ENCODE peak calls at places on chromosomes 13 and 19, in four cellular contexts. G, U, H and A are unnamed samples.

GRCh38 chr19:41223431-41224234 is 4.6 kb downstream of the AXL start:
- DNase-seq in G (no peak), U (no peak), H (peak), A (peak)

GRCh38 chr13:48645845-48646244 is 7.9 kb upstream of the CYSLTR2 start:
- DNase-seq in G (no peak), U (no peak), H (no peak), A (no peak)

GRCh38 chr19:35024095-35024494 is 6.2 kb upstream of the SCN1B start:
- DNase-seq in G (no peak), U (no peak), H (no peak), A (no peak)

GRCh38 chr19:4738734-4739133 is 15.1 kb upstream of the DPP9 start:
- DNase-seq in G (no peak), U (no peak), H (peak), A (no peak)

GRCh38 chr19:46616631-46617322 is 8.1 kb downstream of the PTGIR start:
- DNase-seq in G (peak), U (no peak), H (peak), A (peak)

GRCh38 chr19:5480427-5480836 is 25.2 kb downstream of the ZNRF4 start:
- DNase-seq in G (no peak), U (no peak), H (peak), A (peak)

GRCh38 chr13:29100739-29101138 is 280.6 kb downstream of the MTUS2 start:
- DNase-seq in G (no peak), U (no peak), H (no peak), A (no peak)

GRCh38 chr13:48769107-48769704 is 115.5 kb downstream of the CYSLTR2 start:
- DNase-seq in G (no peak), U (peak), H (peak), A (peak)

GRCh38 chr19:23410155-23410554 is 14.9 kb upstream of the ZNF91 start:
- DNase-seq in G (no peak), U (no peak), H (no peak), A (no peak)

GRCh38 chr19:5308471-5309437 is 31.9 kb downstream of the PTPRS start:
- DNase-seq in G (no peak), U (no peak), H (no peak), A (peak)

GRCh38 chr13:97344250-97345175 is 89.5 kb upstream of the RAP2A start:
- DNase-seq in G (no peak), U (no peak), H (peak), A (peak)

GRCh38 chr13:99085139-99085845 is 107.4 kb upstream of the DOCK9 start:
- DNase-seq in G (no peak), U (no peak), H (no peak), A (peak)

GRCh38 chr13:51249254-51249653 is 27.1 kb downstream of the FAM124A start:
- DNase-seq in G (no peak), U (no peak), H (peak), A (peak)

GRCh38 chr19:13873776-13874515 is 3.0 kb upstream of the NANOS3 start:
- DNase-seq in G (no peak), U (no peak), H (no peak), A (no peak)

GRCh38 chr19:17716309-17716929 is 2.9 kb upstream of the MAP1S start:
- DNase-seq in G (no peak), U (no peak), H (no peak), A (no peak)

GRCh38 chr19:17326595-17326966 is 8.1 kb downstream of the ANO8 start:
- DNase-seq in G (no peak), U (no peak), H (no peak), A (peak)

GRCh38 chr19:6794817-6795431 is 22.4 kb downstream of the VAV1 start:
- DNase-seq in G (no peak), U (no peak), H (no peak), A (no peak)

GRCh38 chr19:18848860-18849661 is 17.3 kb downstream of the UPF1 start:
- DNase-seq in G (no peak), U (no peak), H (no peak), A (peak)

GRCh38 chr13:110294146-110294545 is 12.8 kb downstream of the COL4A1 start:
- DNase-seq in G (no peak), U (no peak), H (no peak), A (no peak)

GRCh38 chr19:369876-370275 is 25.3 kb upstream of the MIER2 start:
- DNase-seq in G (peak), U (peak), H (no peak), A (no peak)

GRCh38 chr19:51621178-51621577 is 9.0 kb downstream of the SIGLEC5 start:
- DNase-seq in G (no peak), U (no peak), H (no peak), A (no peak)

GRCh38 chr19:38276942-38277517 is 12.7 kb downstream of the SPINT2 start:
- DNase-seq in G (no peak), U (no peak), H (no peak), A (no peak)

GRCh38 chr19:1690570-1691307 is 38.3 kb upstream of the TCF3 start:
- DNase-seq in G (peak), U (no peak), H (peak), A (peak)

GRCh38 chr13:20132052-20132634 is 28.7 kb downstream of the GJA3 start:
- DNase-seq in G (no peak), U (peak), H (no peak), A (no peak)

GRCh38 chr19:54523403-54523802 is 20.8 kb downstream of the LAIR2 start:
- DNase-seq in G (no peak), U (no peak), H (peak), A (peak)

GRCh38 chr19:1177322-1178114 is 3.5 kb upstream of the SBNO2 start:
- DNase-seq in G (no peak), U (no peak), H (peak), A (peak)

GRCh38 chr13:37270206-37271001 is 164.9 kb upstream of the CSNK1A1L start:
- DNase-seq in G (no peak), U (no peak), H (no peak), A (no peak)

GRCh38 chr19:12984683-12985048 is 10.6 kb upstream of the NFIX start:
- DNase-seq in G (no peak), U (no peak), H (no peak), A (no peak)

GRCh38 chr13:111954681-111955411 is 112.1 kb upstream of the SOX1 start:
- DNase-seq in G (peak), U (no peak), H (peak), A (peak)

GRCh38 chr19:2625434-2625833 is 77.1 kb downstream of the GNG7 start:
- DNase-seq in G (peak), U (no peak), H (no peak), A (no peak)

GRCh38 chr13:20823071-20823470 is 49.3 kb upstream of the EEF1AKMT1 start:
- DNase-seq in G (no peak), U (no peak), H (no peak), A (no peak)

GRCh38 chr13:90792335-90792734 is 555.2 kb upstream of the MIR17HG start:
- DNase-seq in G (no peak), U (no peak), H (peak), A (peak)

GRCh38 chr19:17202249-17202648 is 12.9 kb upstream of the USE1 start:
- DNase-seq in G (no peak), U (no peak), H (peak), A (peak)

GRCh38 chr13:46172531-46172991 is 9.4 kb downstream of the LCP1 start:
- DNase-seq in G (no peak), U (no peak), H (no peak), A (no peak)

GRCh38 chr19:1019980-1020867 is 699 bp downstream of the TMEM259 start:
- DNase-seq in G (peak), U (no peak), H (no peak), A (no peak)

GRCh38 chr13:30456290-30456689 is 9.4 kb downstream of the HMGB1 start:
- DNase-seq in G (no peak), U (no peak), H (no peak), A (no peak)